ENCODE peak calls at places on chromosomes 6 and 20, in six cellular contexts. R is cardiac muscle cell, B is esophagus squamous epithelium, A is psoas muscle, J is GM23248, N is pancreas. Z is an unnamed sample. For H3K4me1 and H3K9me3, the result is how much of the 10 kb centered on the place peaks cover.

GRCh38 chr20:48531505-48531904 is 296.3 kb downstream of the PREX1 start:
- DNase-seq in R (no peak), B (no peak), A (no peak), J (no peak), N (no peak), Z (no peak)

GRCh38 chr6:135128268-135128914 is 52.7 kb upstream of the MYB start:
- DNase-seq in R (no peak), B (no peak), A (no peak), J (no peak), N (no peak), Z (no peak)

GRCh38 chr6:52417675-52418111 is 2.4 kb upstream of the EFHC1 start:
- DNase-seq in R (no peak), B (no peak), A (no peak), J (peak), N (no peak), Z (peak)

GRCh38 chr6:117728626-117729025 is 53.4 kb downstream of the NUS1 start:
- DNase-seq in R (peak), B (no peak), A (no peak), J (no peak), N (no peak), Z (no peak)

GRCh38 chr6:29728173-29728879 is 5.1 kb downstream of the HLA-F start:
- DNase-seq in R (no peak), B (no peak), A (no peak), J (no peak), N (no peak), Z (no peak)

GRCh38 chr6:85126448-85127178 is 323.3 kb upstream of the NT5E start:
- DNase-seq in R (peak), B (no peak), A (peak), J (peak), N (no peak), Z (peak)

GRCh38 chr20:4217349-4217761 is 202.0 kb upstream of the RNF24 start:
- DNase-seq in R (no peak), B (no peak), A (peak), J (no peak), N (no peak), Z (peak)

GRCh38 chr6:34536959-34537848 is 18.9 kb downstream of the SPDEF start:
- DNase-seq in R (no peak), B (no peak), A (no peak), J (no peak), N (no peak), Z (no peak)

GRCh38 chr6:89254569-89254968 is 37.4 kb upstream of the GABRR1 start:
- DNase-seq in R (no peak), B (no peak), A (no peak), J (peak), N (no peak), Z (no peak)

GRCh38 chr6:33628401-33628964 is 7.4 kb downstream of the ITPR3 start:
- DNase-seq in R (no peak), B (no peak), A (no peak), J (peak), N (no peak), Z (no peak)

GRCh38 chr6:36857325-36857724 is 17.3 kb downstream of the PPIL1 start:
- DNase-seq in R (no peak), B (no peak), A (no peak), J (no peak), N (no peak), Z (no peak)

GRCh38 chr20:43840382-43841070 is 74.1 kb upstream of the TOX2 start:
- DNase-seq in R (no peak), B (no peak), A (no peak), J (no peak), N (no peak), Z (no peak)
- H3K27ac ChIP-seq in R (no peak), B (no peak), A (no peak), J (no peak), N (no peak), Z (no peak)

GRCh38 chr20:10387686-10388085 is 46.3 kb downstream of the MKKS start:
- DNase-seq in R (no peak), B (no peak), A (no peak), J (no peak), N (no peak), Z (no peak)
- H3K4me1 ChIP-seq in R (under half), B (under half), A (under half), J (under half), N (under half), Z (under half)

GRCh38 chr20:56274156-56274555 is 25.6 kb downstream of the MC3R start:
- DNase-seq in R (no peak), B (no peak), A (no peak), J (no peak), N (no peak), Z (no peak)

GRCh38 chr20:56271974-56272373 is 23.4 kb downstream of the MC3R start:
- DNase-seq in R (no peak), B (no peak), A (no peak), J (no peak), N (no peak), Z (no peak)

GRCh38 chr20:56273491-56273890 is 25.0 kb downstream of the MC3R start:
- DNase-seq in R (no peak), B (no peak), A (no peak), J (no peak), N (no peak), Z (no peak)

GRCh38 chr20:56268536-56268935 is 20.0 kb downstream of the MC3R start:
- DNase-seq in R (no peak), B (no peak), A (no peak), J (no peak), N (no peak), Z (no peak)
- H3K9me3 ChIP-seq in R (under half), B (under half), A (under half), J (under half), N (under half), Z (under half)

GRCh38 chr6:158868122-158868480 is 48.9 kb upstream of the EZR start:
- DNase-seq in R (no peak), B (no peak), A (no peak), J (no peak), N (no peak), Z (no peak)
- H3K27ac ChIP-seq in R (no peak), B (peak), A (peak), J (no peak), N (peak), Z (peak)

Z was measured in hepatocyte.